ENCODE peak calls at places on chromosomes 6 and 20, in ten cellular contexts. H is cardiac fibroblast; I is mesendoderm; C is ELR; J is A172; T is activated CD4-positive, alpha-beta memory T cell treated with anti-CD3 and anti-CD28 coated beads, Interleukin-2, amount 10 ng/mL, durations not matched to agents 7 days and 5 days; O is stimulated activated CD4-positive, alpha-beta T cell treated with anti-CD3 and anti-CD28 coated beads, Interleukin-15, amount 100 ng/mL, for 24 hours; K is GDM1; A is NCI-H1092 treated with DMSO at 0.1 percent for 48 hours; R is T follicular helper cell. X is an unnamed sample.

GRCh38 chr20:22491188-22491500 is 93.2 kb downstream of the FOXA2 start:
- DNase-seq in H (no peak), I (no peak), C (no peak), J (no peak), T (no peak), O (no peak), K (no peak), A (peak; percentile 99), R (no peak), X (no peak)

GRCh38 chr20:47050996-47051395 is 156.4 kb downstream of the EYA2 start:
- DNase-seq in H (no peak), I (no peak), C (no peak), J (no peak), T (no peak), O (no peak), K (no peak), A (no peak), R (no peak), X (no peak)

GRCh38 chr6:166411721-166412151 is 29.0 kb upstream of the MPC1 start:
- DNase-seq in H (no peak), I (no peak), C (no peak), J (no peak), T (peak; percentile 50), O (peak; percentile 28), K (no peak), A (no peak), R (no peak), X (no peak)

GRCh38 chr20:51800769-51801219 is 1.5 kb downstream of the SALL4 start:
- DNase-seq in H (no peak), I (peak; percentile 81), C (peak; percentile 34), J (no peak), T (no peak), O (peak; percentile 14), K (no peak), A (no peak), R (no peak), X (peak; percentile 11)

GRCh38 chr20:38202153-38202981 is 37.3 kb upstream of the TGM2 start:
- DNase-seq in H (no peak), I (no peak), C (no peak), J (no peak), T (no peak), O (no peak), K (no peak), A (no peak), R (no peak), X (no peak)

GRCh38 chr20:44056010-44056698 is 130.8 kb downstream of the JPH2 start:
- DNase-seq in H (peak; percentile 10), I (peak; percentile 78), C (peak; percentile 45), J (peak; percentile 20), T (peak; percentile 40), O (peak; percentile 57), K (peak; percentile 5), A (peak; percentile 11), R (peak; percentile 56), X (no peak)

GRCh38 chr6:43491750-43492661 is 14.6 kb downstream of the TJAP1 start:
- DNase-seq in H (peak; percentile 77), I (no peak), C (peak; percentile 87), J (peak; percentile 72), T (no peak), O (no peak), K (no peak), A (peak; percentile 84), R (no peak), X (peak; percentile 73)

GRCh38 chr6:34332255-34333198 is 59.9 kb downstream of the NUDT3 start:
- DNase-seq in H (no peak), I (no peak), C (no peak), J (no peak), T (no peak), O (no peak), K (peak; percentile 32), A (no peak), R (no peak), X (no peak)

GRCh38 chr20:38888059-38888831 is 38.0 kb upstream of the FAM83D start:
- DNase-seq in H (no peak), I (no peak), C (no peak), J (no peak), T (no peak), O (no peak), K (no peak), A (no peak), R (no peak), X (no peak)

GRCh38 chr6:112204350-112204706 is 50.0 kb downstream of the LAMA4 start:
- DNase-seq in H (no peak), I (no peak), C (no peak), J (no peak), T (no peak), O (no peak), K (no peak), A (no peak), R (no peak), X (no peak)

GRCh38 chr6:136763255-136763654 is 29.0 kb downstream of the MAP3K5 start:
- DNase-seq in H (no peak), I (no peak), C (no peak), J (no peak), T (no peak), O (no peak), K (no peak), A (no peak), R (no peak), X (no peak)

GRCh38 chr6:90895299-90896164 is 308.7 kb upstream of the MAP3K7 start:
- DNase-seq in H (no peak), I (no peak), C (no peak), J (no peak), T (no peak), O (no peak), K (no peak), A (no peak), R (no peak), X (no peak)

GRCh38 chr6:14447240-14447639 is 329.7 kb downstream of the CD83 start:
- DNase-seq in H (no peak), I (no peak), C (no peak), J (no peak), T (no peak), O (no peak), K (no peak), A (no peak), R (no peak), X (no peak)

GRCh38 chr20:43563429-43563828 is 4.6 kb downstream of the SGK2 start:
- DNase-seq in H (peak; percentile 48), I (no peak), C (peak; percentile 27), J (no peak), T (no peak), O (no peak), K (no peak), A (no peak), R (no peak), X (peak; percentile 12)

GRCh38 chr6:159038914-159039884 is 5.6 kb downstream of the TAGAP start:
- DNase-seq in H (peak; percentile 5), I (no peak), C (peak; percentile 46), J (peak; percentile 4), T (peak; percentile 41), O (no peak), K (peak; percentile 77), A (no peak), R (no peak), X (peak; percentile 22)

GRCh38 chr20:4871486-4871885 is 129.8 kb downstream of the SLC23A2 start:
- DNase-seq in H (no peak), I (no peak), C (no peak), J (no peak), T (no peak), O (no peak), K (no peak), A (no peak), R (no peak), X (no peak)

GRCh38 chr20:4516851-4517250 is 204.9 kb upstream of the PRND start:
- DNase-seq in H (no peak), I (no peak), C (no peak), J (no peak), T (no peak), O (no peak), K (no peak), A (no peak), R (no peak), X (no peak)

GRCh38 chr6:33452496-33452895 is 1.9 kb upstream of the ZBTB9 start:
- DNase-seq in H (no peak), I (no peak), C (no peak), J (no peak), T (no peak), O (no peak), K (no peak), A (no peak), R (no peak), X (no peak)

GRCh38 chr6:1136415-1136774 is 175.5 kb upstream of the FOXQ1 start:
- DNase-seq in H (peak; percentile 24), I (no peak), C (peak; percentile 29), J (peak; percentile 72), T (no peak), O (no peak), K (no peak), A (no peak), R (no peak), X (peak; percentile 93)

GRCh38 chr20:54139188-54139587 is 34.6 kb downstream of the CYP24A1 start:
- DNase-seq in H (no peak), I (no peak), C (peak; percentile 57), J (peak; percentile 47), T (no peak), O (no peak), K (no peak), A (no peak), R (no peak), X (no peak)

GRCh38 chr6:35208419-35208818 is 5.3 kb upstream of the SCUBE3 start:
- DNase-seq in H (no peak), I (no peak), C (no peak), J (no peak), T (no peak), O (no peak), K (no peak), A (no peak), R (no peak), X (no peak)

GRCh38 chr20:32216396-32217142 is 8.9 kb downstream of the POFUT1 start:
- DNase-seq in H (no peak), I (no peak), C (no peak), J (no peak), T (no peak), O (no peak), K (no peak), A (no peak), R (no peak), X (no peak)

GRCh38 chr6:41209976-41210375 is 9.0 kb upstream of the TREML2 start:
- DNase-seq in H (no peak), I (no peak), C (no peak), J (no peak), T (no peak), O (no peak), K (no peak), A (no peak), R (no peak), X (no peak)

GRCh38 chr6:37971263-37971662 is 151.7 kb downstream of the ZFAND3 start:
- DNase-seq in H (peak; percentile 15), I (no peak), C (no peak), J (no peak), T (no peak), O (no peak), K (no peak), A (no peak), R (no peak), X (peak; percentile 16)

GRCh38 chr6:158464483-158464882 is 95.4 kb upstream of the TMEM181 start:
- DNase-seq in H (no peak), I (peak; percentile 82), C (no peak), J (no peak), T (no peak), O (no peak), K (no peak), A (no peak), R (no peak), X (no peak)

X was measured in fibroblast of the aortic adventitia.